ENCODE peak calls at places on chromosomes 5 and 9, in five cellular contexts. H, Z, Y, P and O are unnamed samples.

GRCh38 chr9:114742947-114743346 is 61.0 kb upstream of the TEX48 start:
- DNase-seq in H (no peak), Z (no peak), Y (no peak), P (no peak), O (no peak)

GRCh38 chr5:1975406-1975715 is 92.6 kb upstream of the IRX4 start:
- DNase-seq in H (no peak), Z (no peak), Y (no peak), P (peak), O (no peak)

GRCh38 chr5:155082401-155082800 is 68.8 kb downstream of the KIF4B start:
- DNase-seq in H (no peak), Z (no peak), Y (no peak), P (no peak), O (no peak)

GRCh38 chr9:14987858-14988257 is 77.6 kb upstream of the FREM1 start:
- DNase-seq in H (no peak), Z (no peak), Y (no peak), P (no peak), O (no peak)

GRCh38 chr5:149072791-149073190 is 9.9 kb upstream of the SH3TC2 start:
- DNase-seq in H (no peak), Z (no peak), Y (no peak), P (no peak), O (no peak)

GRCh38 chr5:164504141-164504772 is 998.8 kb downstream of the MAT2B start:
- DNase-seq in H (peak), Z (peak), Y (peak), P (peak), O (peak)

GRCh38 chr9:136539427-136540412 is 6.1 kb downstream of the NOTCH1 start:
- DNase-seq in H (peak), Z (no peak), Y (no peak), P (no peak), O (peak)

GRCh38 chr5:96001262-96001661 is 39.6 kb upstream of the ELL2 start:
- DNase-seq in H (no peak), Z (no peak), Y (no peak), P (no peak), O (no peak)

GRCh38 chr9:136252846-136253245 is 7.2 kb upstream of the QSOX2 start:
- DNase-seq in H (no peak), Z (no peak), Y (no peak), P (no peak), O (no peak)

GRCh38 chr5:68216737-68217231 is 1.2 kb downstream of the PIK3R1 start:
- DNase-seq in H (no peak), Z (peak), Y (no peak), P (no peak), O (peak)

GRCh38 chr5:124677376-124677998 is 69.0 kb downstream of the ZNF608 start:
- DNase-seq in H (no peak), Z (peak), Y (no peak), P (peak), O (no peak)

GRCh38 chr9:124436320-124436719 is 13.9 kb upstream of the ADGRD2 start:
- DNase-seq in H (peak), Z (no peak), Y (no peak), P (no peak), O (no peak)

GRCh38 chr5:50727149-50727496 is 60.7 kb downstream of the PARP8 start:
- DNase-seq in H (no peak), Z (no peak), Y (no peak), P (no peak), O (no peak)

GRCh38 chr9:15104826-15105420 is 194.7 kb upstream of the FREM1 start:
- DNase-seq in H (peak), Z (peak), Y (peak), P (peak), O (peak)

GRCh38 chr9:129726322-129727160 is 26.3 kb downstream of the PTGES start:
- DNase-seq in H (peak), Z (peak), Y (peak), P (no peak), O (peak)

GRCh38 chr5:173615884-173616576 is 420 bp downstream of the BOD1 start:
- DNase-seq in H (peak), Z (peak), Y (peak), P (peak), O (peak)

GRCh38 chr9:84325347-84325982 is 15.1 kb downstream of the SLC28A3 start:
- DNase-seq in H (no peak), Z (no peak), Y (no peak), P (no peak), O (no peak)

GRCh38 chr5:173562451-173562850 is 54.0 kb downstream of the BOD1 start:
- DNase-seq in H (no peak), Z (no peak), Y (no peak), P (no peak), O (no peak)

GRCh38 chr9:35689601-35690446 is at the start of gene TPM2:
- DNase-seq in H (no peak), Z (no peak), Y (no peak), P (no peak), O (no peak)

GRCh38 chr5:151085517-151086031 is 4.7 kb upstream of the TNIP1 start:
- DNase-seq in H (peak), Z (no peak), Y (peak), P (no peak), O (no peak)

GRCh38 chr5:139147743-139148079 is 50.5 kb downstream of the SIL1 start:
- DNase-seq in H (no peak), Z (no peak), Y (no peak), P (peak), O (no peak)

GRCh38 chr5:181133610-181134231 is 2.8 kb upstream of the OR2V1 start:
- DNase-seq in H (peak), Z (no peak), Y (no peak), P (no peak), O (no peak)

GRCh38 chr5:105903069-105903468 is 1767.7 kb downstream of the EFNA5 start:
- DNase-seq in H (no peak), Z (peak), Y (no peak), P (no peak), O (no peak)

GRCh38 chr5:168209561-168209960 is 81.9 kb upstream of the WWC1 start:
- DNase-seq in H (no peak), Z (no peak), Y (no peak), P (no peak), O (no peak)

GRCh38 chr5:32767948-32768427 is 56.9 kb downstream of the NPR3 start:
- DNase-seq in H (no peak), Z (no peak), Y (no peak), P (no peak), O (no peak)

GRCh38 chr5:144002866-144003265 is 167.6 kb downstream of the YIPF5 start:
- DNase-seq in H (no peak), Z (no peak), Y (no peak), P (no peak), O (no peak)

GRCh38 chr9:16146661-16147060 is 593.8 kb downstream of the CCDC171 start:
- DNase-seq in H (no peak), Z (no peak), Y (no peak), P (no peak), O (no peak)

GRCh38 chr5:128038641-128039040 is 44.9 kb upstream of the SLC12A2 start:
- DNase-seq in H (no peak), Z (no peak), Y (no peak), P (no peak), O (no peak)

GRCh38 chr9:97470076-97470475 is 31.4 kb upstream of the TMOD1 start:
- DNase-seq in H (peak), Z (peak), Y (peak), P (no peak), O (no peak)